ENCODE peak calls at places on chromosome 7, in six cellular contexts. R, N, U, D, X and Q are unnamed samples.

GRCh38 chr7:132180481-132180880 is 395.8 kb downstream of the PLXNA4 start:
- DNase-seq in R (no peak), N (no peak), U (no peak), D (no peak), X (no peak), Q (no peak)

GRCh38 chr7:73738220-73738611 is 386 bp downstream of the ABHD11 start:
- DNase-seq in R (peak; percentile 17), N (no peak), U (peak; percentile 71), D (peak; percentile 38), X (no peak), Q (no peak)

GRCh38 chr7:35753761-35754603 is 46.9 kb upstream of the SEPTIN7 start:
- DNase-seq in R (peak; percentile 10), N (no peak), U (no peak), D (peak; percentile 34), X (peak; percentile 67), Q (no peak)

GRCh38 chr7:105876964-105877601 is 684 bp upstream of the ATXN7L1 start:
- DNase-seq in R (peak; percentile 18), N (no peak), U (peak; percentile 56), D (peak; percentile 32), X (peak; percentile 26), Q (peak; percentile 31)

GRCh38 chr7:28483868-28484267 is 71.5 kb downstream of the CREB5 start:
- DNase-seq in R (peak; percentile 76), N (no peak), U (no peak), D (peak; percentile 82), X (no peak), Q (no peak)

GRCh38 chr7:109694122-109694521 is 1124.4 kb downstream of the DNAJB9 start:
- DNase-seq in R (no peak), N (no peak), U (no peak), D (no peak), X (no peak), Q (no peak)

GRCh38 chr7:8362723-8363369 is 70.6 kb upstream of the NXPH1 start:
- DNase-seq in R (no peak), N (no peak), U (no peak), D (no peak), X (no peak), Q (no peak)

GRCh38 chr7:75798770-75799169 is 14.8 kb downstream of the CCL24 start:
- DNase-seq in R (no peak), N (no peak), U (no peak), D (no peak), X (no peak), Q (no peak)

GRCh38 chr7:2530076-2530967 is 10.7 kb downstream of the LFNG start:
- DNase-seq in R (no peak), N (peak; percentile 39), U (peak; percentile 79), D (peak; percentile 40), X (no peak), Q (no peak)

GRCh38 chr7:4849390-4849789 is 12.4 kb downstream of the PAPOLB start:
- DNase-seq in R (peak; percentile 8), N (no peak), U (no peak), D (peak; percentile 20), X (no peak), Q (no peak)

GRCh38 chr7:105741993-105742392 is 134.4 kb downstream of the ATXN7L1 start:
- DNase-seq in R (no peak), N (no peak), U (no peak), D (no peak), X (no peak), Q (no peak)

GRCh38 chr7:128801008-128801407 is 9.2 kb downstream of the CCDC136 start:
- DNase-seq in R (no peak), N (no peak), U (no peak), D (no peak), X (no peak), Q (no peak)

GRCh38 chr7:18499407-18500197 is 4.1 kb downstream of the HDAC9 start:
- DNase-seq in R (no peak), N (no peak), U (peak; percentile 50), D (no peak), X (peak; percentile 9), Q (peak; percentile 67)

GRCh38 chr7:50307368-50308012 is 3.0 kb downstream of the IKZF1 start:
- DNase-seq in R (no peak), N (no peak), U (no peak), D (no peak), X (no peak), Q (no peak)

GRCh38 chr7:106858618-106859532 is 6.2 kb upstream of the PIK3CG start:
- DNase-seq in R (no peak), N (no peak), U (peak; percentile 56), D (no peak), X (peak; percentile 67), Q (no peak)

GRCh38 chr7:17058568-17058967 is 176.8 kb upstream of the AGR3 start:
- DNase-seq in R (peak; percentile 33), N (no peak), U (no peak), D (peak; percentile 47), X (no peak), Q (no peak)

GRCh38 chr7:23277359-23277989 is 21.7 kb upstream of the MALSU1 start:
- DNase-seq in R (peak; percentile 43), N (peak; percentile 41), U (no peak), D (peak; percentile 52), X (peak; percentile 18), Q (no peak)

GRCh38 chr7:45645141-45645969 is 71.2 kb downstream of the ADCY1 start:
- DNase-seq in R (no peak), N (no peak), U (no peak), D (no peak), X (peak; percentile 0), Q (no peak)

GRCh38 chr7:106681815-106682495 is 21.0 kb upstream of the CCDC71L start:
- DNase-seq in R (peak; percentile 82), N (no peak), U (no peak), D (peak; percentile 83), X (no peak), Q (no peak)

GRCh38 chr7:76108540-76109233 is 60.8 kb downstream of the MDH2 start:
- DNase-seq in R (peak; percentile 32), N (no peak), U (peak; percentile 54), D (peak; percentile 41), X (peak; percentile 13), Q (no peak)

GRCh38 chr7:139739863-139740597 is 37.8 kb downstream of the HIPK2 start:
- DNase-seq in R (no peak), N (no peak), U (no peak), D (no peak), X (peak; percentile 49), Q (no peak)

GRCh38 chr7:108211382-108212201 is 81.4 kb upstream of the LAMB4 start:
- DNase-seq in R (peak; percentile 60), N (peak; percentile 80), U (no peak), D (peak; percentile 66), X (no peak), Q (no peak)

GRCh38 chr7:114085592-114086490 is 167.0 kb upstream of the PPP1R3A start:
- DNase-seq in R (peak; percentile 68), N (no peak), U (peak; percentile 87), D (peak; percentile 81), X (peak; percentile 67), Q (peak; percentile 87)

GRCh38 chr7:156206174-156206573 is 393.9 kb upstream of the SHH start:
- DNase-seq in R (no peak), N (no peak), U (no peak), D (no peak), X (no peak), Q (no peak)

GRCh38 chr7:114901771-114902170 is 20.1 kb upstream of the MDFIC start:
- DNase-seq in R (peak; percentile 83), N (no peak), U (no peak), D (peak; percentile 87), X (no peak), Q (no peak)

GRCh38 chr7:54874804-54875203 is 115.8 kb upstream of the SEC61G start:
- DNase-seq in R (no peak), N (no peak), U (no peak), D (peak; percentile 2), X (no peak), Q (no peak)

GRCh38 chr7:54879776-54880175 is 120.8 kb upstream of the SEC61G start:
- DNase-seq in R (no peak), N (no peak), U (no peak), D (peak; percentile 20), X (no peak), Q (no peak)

GRCh38 chr7:54880326-54880989 is 121.4 kb upstream of the SEC61G start:
- DNase-seq in R (no peak), N (no peak), U (no peak), D (no peak), X (no peak), Q (no peak)

GRCh38 chr7:54878339-54878738 is 119.3 kb upstream of the SEC61G start:
- DNase-seq in R (no peak), N (no peak), U (no peak), D (peak; percentile 10), X (no peak), Q (no peak)

DNA sequence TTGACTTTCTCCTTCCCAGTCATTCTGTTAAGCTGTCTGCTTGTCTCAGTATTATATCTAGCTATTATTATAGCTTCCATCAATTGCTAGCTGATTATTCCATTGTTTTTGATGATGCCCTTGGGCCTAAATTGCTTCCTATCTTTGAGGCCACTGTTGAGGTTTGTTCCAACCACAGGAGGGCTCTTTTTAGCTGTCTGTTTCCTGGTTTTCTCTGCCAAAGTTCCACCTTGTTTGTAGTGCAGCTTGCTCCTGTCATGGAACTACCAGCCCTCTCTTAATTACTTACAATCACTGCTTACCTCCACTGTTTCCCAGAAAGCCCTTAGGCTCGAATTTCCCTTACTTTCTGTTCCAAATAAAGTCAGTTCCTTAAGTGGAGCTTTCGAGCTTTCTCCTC is 118.7 kb upstream of the SEC61G start:
- DNase-seq in R (no peak), N (no peak), U (no peak), D (peak; percentile 4), X (no peak), Q (no peak)
- H3K4me3 ChIP-seq in R (no peak overlapping the region), N (no peak overlapping the region), U (no peak overlapping the region), D (no peak overlapping the region), X (no peak overlapping the region), Q (no peak overlapping the region)

DNA sequence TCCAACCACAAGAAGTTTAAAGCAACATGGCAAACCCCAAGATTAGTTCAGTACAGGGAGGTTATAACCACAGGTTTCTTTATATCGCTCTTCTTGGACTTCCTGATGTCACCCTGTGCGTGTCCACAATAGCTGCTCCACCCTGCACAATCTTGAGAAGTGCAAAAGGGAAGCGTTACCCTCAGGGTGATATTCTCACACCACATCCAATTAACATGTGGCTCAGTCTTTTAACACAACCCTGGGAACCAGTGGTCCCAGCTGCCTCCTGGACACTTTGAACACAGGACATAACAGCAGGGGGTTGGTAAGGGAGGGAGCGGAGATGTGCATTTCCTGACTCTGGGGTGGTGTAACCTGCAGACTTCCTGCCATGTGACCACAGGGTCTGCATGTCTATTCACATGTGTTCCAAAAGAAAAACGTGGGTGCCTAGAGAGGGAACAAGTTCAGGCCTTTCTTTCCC is 64.6 kb downstream of the GSAP start:
- DNase-seq in R (no peak), N (peak; percentile 98), U (no peak), D (no peak), X (peak; percentile 28), Q (no peak)
- H3K4me3 ChIP-seq in R (no peak overlapping the region), N (no peak overlapping the region), U (no peak overlapping the region), D (no peak overlapping the region), X (no peak overlapping the region), Q (no peak overlapping the region)

GRCh38 chr7:150986556-150986955 is 4.3 kb upstream of the NOS3 start:
- DNase-seq in R (no peak), N (no peak), U (peak; percentile 39), D (no peak), X (no peak), Q (no peak)
- H3K4me3 ChIP-seq in R (no peak overlapping the region), N (no peak overlapping the region), U (no peak overlapping the region), D (no peak overlapping the region), X (no peak overlapping the region), Q (no peak overlapping the region)

DNA sequence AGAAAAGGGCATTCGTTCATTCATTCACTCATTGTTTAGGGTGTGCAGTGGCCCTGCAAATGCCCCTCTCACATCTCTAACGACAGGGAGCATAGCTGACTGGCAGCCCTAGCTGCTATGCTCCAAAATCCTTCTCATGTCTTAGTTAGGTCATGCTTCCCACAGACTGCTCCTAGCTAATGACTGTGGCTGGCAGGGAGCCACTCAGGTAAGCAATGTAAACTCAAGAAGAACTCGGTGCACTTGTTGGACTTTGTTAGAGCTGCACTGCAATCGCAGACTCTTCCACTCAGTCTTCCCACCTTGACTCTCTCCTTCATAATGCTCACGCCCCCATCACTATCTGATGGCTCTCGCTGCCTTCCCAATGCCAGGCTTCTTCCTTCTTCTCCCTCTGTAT is 24.1 kb downstream of the OR9A2 start:
- DNase-seq in R (no peak), N (no peak), U (no peak), D (no peak), X (no peak), Q (no peak)
- H3K4me3 ChIP-seq in R (peak overlapping the region; percentile 27), N (no peak overlapping the region), U (no peak overlapping the region), D (no peak overlapping the region), X (no peak overlapping the region), Q (no peak overlapping the region)